ENCODE peak calls at places on chromosomes 2 and 18, in four cellular contexts. C is psoas muscle, F is NCI-H1436, W is H54. K is an unnamed sample.

GRCh38 chr2:112691761-112692370 is 29.0 kb upstream of the NT5DC4 start:
- DNase-seq in F (no peak), W (no peak), C (no peak), K (peak; percentile 5)

GRCh38 chr2:4255491-4255890 is 552.1 kb downstream of the DCDC2C start:
- DNase-seq in C (no peak), F (no peak), W (no peak), K (no peak)

GRCh38 chr2:50345691-50346090 is 686.2 kb downstream of the NRXN1 start:
- DNase-seq in F (no peak), W (no peak), C (no peak), K (no peak)

GRCh38 chr2:18119883-18120282 is 241.4 kb downstream of the KCNS3 start:
- DNase-seq in F (no peak), C (peak; percentile 66), W (no peak), K (peak; percentile 80)

GRCh38 chr2:96325884-96326255 is 753 bp downstream of the ITPRIPL1 start:
- DNase-seq in F (no peak), W (no peak), C (no peak), K (no peak)

GRCh38 chr2:122421777-122422176 is 666.3 kb downstream of the TSN start:
- DNase-seq in W (no peak), C (no peak), F (no peak), K (peak; percentile 14)

GRCh38 chr2:19829672-19830071 is 72.1 kb downstream of the TTC32 start:
- DNase-seq in W (no peak), F (no peak), C (no peak), K (no peak)

GRCh38 chr2:144390424-144391020 is 129.4 kb downstream of the ZEB2 start:
- DNase-seq in F (no peak), C (no peak), W (no peak), K (no peak)

GRCh38 chr2:55147041-55147440 is 85.1 kb downstream of the CLHC1 start:
- DNase-seq in C (no peak), F (no peak), W (no peak), K (no peak)

GRCh38 chr2:98452396-98453027 is 7.9 kb downstream of the INPP4A start:
- DNase-seq in C (no peak), W (no peak), F (no peak), K (no peak)

GRCh38 chr2:54909006-54909405 is 141.2 kb downstream of the RTN4 start:
- DNase-seq in C (no peak), W (no peak), F (no peak), K (no peak)

GRCh38 chr2:9462872-9463697 is 11.3 kb upstream of the IAH1 start:
- DNase-seq in F (no peak), C (no peak), W (no peak), K (peak; percentile 48)

GRCh38 chr18:11821643-11822237 is 29.5 kb upstream of the CHMP1B start:
- DNase-seq in C (no peak), F (no peak), W (no peak), K (no peak)

GRCh38 chr2:162245737-162246136 is 2.5 kb upstream of the FAP start:
- DNase-seq in F (no peak), C (no peak), W (no peak), K (no peak)

GRCh38 chr2:45675130-45675812 is 23.8 kb downstream of the PRKCE start:
- DNase-seq in F (peak; percentile 6), C (no peak), W (no peak), K (peak; percentile 95)

GRCh38 chr2:69694894-69695849 is 46.8 kb upstream of the ANXA4 start:
- DNase-seq in C (no peak), F (no peak), W (no peak), K (no peak)

GRCh38 chr2:85470850-85471800 is 52.6 kb downstream of the SH2D6 start:
- DNase-seq in F (no peak), C (no peak), W (no peak), K (no peak)

GRCh38 chr2:109195193-109196045 is 66.4 kb downstream of the SH3RF3 start:
- DNase-seq in C (peak; percentile 80), F (no peak), W (no peak), K (no peak)

GRCh38 chr2:43537137-43537536 is 58.7 kb downstream of the THADA start:
- DNase-seq in F (no peak), C (no peak), W (no peak), K (no peak)

GRCh38 chr18:3321133-3321812 is 59.3 kb downstream of the MYL12B start:
- DNase-seq in F (no peak), C (no peak), W (peak; percentile 28), K (no peak)

GRCh38 chr18:67425724-67426123 is 90.8 kb downstream of the DSEL start:
- DNase-seq in C (no peak), F (no peak), W (peak; percentile 12), K (no peak)

GRCh38 chr2:199870581-199870980 is 19.6 kb upstream of the FTCDNL1 start:
- DNase-seq in C (no peak), W (no peak), F (no peak), K (no peak)

GRCh38 chr2:205675861-205676516 is 6.3 kb upstream of the NRP2 start:
- DNase-seq in C (no peak), F (peak; percentile 35), W (peak; percentile 45), K (peak; percentile 62)

GRCh38 chr2:149766339-149766738 is 178.8 kb upstream of the MMADHC start:
- DNase-seq in F (no peak), C (no peak), W (no peak), K (no peak)

GRCh38 chr18:55422456-55423185 is 165.4 kb downstream of the TCF4 start:
- DNase-seq in F (no peak), C (peak; percentile 66), W (no peak), K (no peak)

GRCh38 chr2:17518212-17519154 is at the start of gene RAD51AP2:
- DNase-seq in F (no peak), W (peak; percentile 44), C (peak; percentile 93), K (no peak)

GRCh38 chr2:174053784-174054183 is 88.6 kb upstream of the SP3 start:
- DNase-seq in F (no peak), W (no peak), C (no peak), K (no peak)